ENCODE peak calls at places on chromosomes 4 and X, in ten cellular contexts. W, J, R, U, H, F, P, E, Z and T are unnamed samples.

GRCh38 chrX:16839852-16840460 is 30.2 kb downstream of the RBBP7 start:
- DNase-seq in F (no peak), U (peak; percentile 79), R (no peak), Z (no peak), E (peak; percentile 49), J (peak; percentile 81), H (peak; percentile 89), W (no peak), P (peak; percentile 54), T (no peak)

GRCh38 chrX:21738145-21738949 is 19.6 kb downstream of the SMPX start:
- DNase-seq in F (peak; percentile 68), R (no peak), U (no peak), E (no peak), W (no peak), H (no peak), P (peak; percentile 85), Z (no peak), J (peak; percentile 96), T (peak; percentile 76)

GRCh38 chr4:137474711-137475301 is 57.5 kb downstream of the PCDH18 start:
- DNase-seq in E (no peak), Z (no peak), R (no peak), W (no peak), P (no peak), H (peak; percentile 90), U (no peak), F (no peak), J (peak; percentile 6), T (no peak)

GRCh38 chr4:20592666-20593065 is 107.6 kb upstream of the PACRGL start:
- DNase-seq in H (peak; percentile 50), R (no peak), P (no peak), E (no peak), U (no peak), J (no peak), Z (no peak), F (no peak), W (no peak), T (no peak)

GRCh38 chr4:4690854-4691253 is 149.0 kb upstream of the STX18 start:
- DNase-seq in H (no peak), Z (no peak), P (no peak), W (no peak), F (no peak), R (no peak), J (no peak), U (no peak), E (no peak), T (no peak)

GRCh38 chrX:2692221-2693122 is 1.4 kb downstream of the CD99 start:
- DNase-seq in F (no peak), R (peak; percentile 51), H (peak; percentile 56), E (no peak), W (no peak), P (no peak), J (no peak), Z (no peak), U (peak; percentile 40), T (peak; percentile 29)

GRCh38 chrX:39665830-39666518 is 431.8 kb downstream of the BCOR start:
- DNase-seq in Z (no peak), W (no peak), F (no peak), H (no peak), R (no peak), J (no peak), E (no peak), U (no peak), P (no peak), T (no peak)

GRCh38 chrX:131752493-131753198 is 208.8 kb downstream of the OR13H1 start:
- DNase-seq in H (no peak), F (no peak), J (no peak), U (peak; percentile 86), W (peak; percentile 66), P (no peak), Z (peak; percentile 53), R (no peak), E (peak; percentile 84), T (no peak)

GRCh38 chr4:5142726-5143125 is 91.4 kb downstream of the STK32B start:
- DNase-seq in F (no peak), J (peak; percentile 63), U (peak; percentile 48), R (peak; percentile 33), E (no peak), W (no peak), H (peak; percentile 75), Z (no peak), P (peak; percentile 57), T (peak; percentile 20)

GRCh38 chr4:17335371-17335770 is 176.5 kb downstream of the QDPR start:
- DNase-seq in H (no peak), F (no peak), J (no peak), Z (no peak), P (no peak), U (no peak), E (no peak), W (no peak), R (no peak), T (no peak)

GRCh38 chr4:40990202-40990898 is 224.0 kb downstream of the APBB2 start:
- DNase-seq in J (no peak), P (no peak), U (no peak), Z (no peak), R (no peak), E (no peak), H (peak; percentile 97), F (no peak), W (no peak), T (no peak)

GRCh38 chr4:113294910-113295309 is 245.5 kb downstream of the ANK2 start:
- DNase-seq in J (no peak), F (no peak), Z (no peak), E (no peak), H (peak; percentile 5), R (no peak), W (no peak), P (no peak), U (no peak), T (no peak)

GRCh38 chr4:98746936-98747658 is 88.7 kb upstream of the TSPAN5 start:
- DNase-seq in R (peak; percentile 19), E (peak; percentile 12), U (no peak), J (peak; percentile 88), F (no peak), H (peak; percentile 40), W (no peak), P (no peak), Z (no peak), T (no peak)

GRCh38 chrX:16970977-16971376 is 24.5 kb downstream of the REPS2 start:
- DNase-seq in W (no peak), J (no peak), Z (no peak), H (peak; percentile 55), R (no peak), F (no peak), U (no peak), P (no peak), E (no peak), T (no peak)

GRCh38 chr4:81465668-81466357 is 5.9 kb downstream of the RASGEF1B start:
- DNase-seq in U (no peak), E (no peak), J (no peak), P (no peak), F (peak; percentile 64), W (no peak), H (no peak), R (no peak), Z (no peak), T (no peak)

GRCh38 chr4:136742330-136742729 is 790.0 kb downstream of the PCDH18 start:
- DNase-seq in Z (no peak), J (no peak), H (peak; percentile 68), E (no peak), W (no peak), P (no peak), U (no peak), R (no peak), F (no peak), T (no peak)

GRCh38 chr4:153788419-153789276 is at the start of gene SFRP2:
- DNase-seq in H (no peak), E (no peak), P (peak; percentile 92), U (no peak), R (no peak), J (peak; percentile 14), W (no peak), F (no peak), Z (no peak), T (peak; percentile 72)

GRCh38 chr4:114180481-114180880 is 201.0 kb upstream of the ARSJ start:
- DNase-seq in W (peak; percentile 11), P (peak; percentile 79), R (no peak), H (peak; percentile 87), J (peak; percentile 64), F (peak; percentile 25), Z (peak; percentile 1), U (peak; percentile 15), E (peak; percentile 9), T (peak; percentile 31)

GRCh38 chr4:160257324-160257723 is 1154.4 kb downstream of the RAPGEF2 start:
- DNase-seq in Z (no peak), F (no peak), R (no peak), P (no peak), E (no peak), J (no peak), W (no peak), H (no peak), U (no peak), T (no peak)

GRCh38 chr4:95466791-95467190 is 82.0 kb downstream of the UNC5C start:
- DNase-seq in W (no peak), R (no peak), P (no peak), J (no peak), F (no peak), H (no peak), U (no peak), Z (no peak), E (no peak), T (no peak)

GRCh38 chrX:54633641-54634040 is 103.6 kb downstream of the GNL3L start:
- DNase-seq in J (no peak), P (peak; percentile 59), F (no peak), W (no peak), Z (no peak), E (no peak), U (no peak), H (peak; percentile 80), R (no peak), T (no peak)

GRCh38 chrX:3271485-3272186 is 74.8 kb downstream of the MXRA5 start:
- DNase-seq in J (no peak), E (no peak), F (no peak), P (no peak), U (no peak), H (peak; percentile 84), Z (no peak), W (no peak), R (no peak), T (no peak)

GRCh38 chrX:115693476-115693875 is 132.5 kb downstream of the PLS3 start:
- DNase-seq in W (no peak), J (no peak), H (no peak), F (no peak), U (no peak), E (no peak), P (peak; percentile 63), Z (no peak), R (no peak), T (no peak)

GRCh38 chr4:110840221-110840654 is 217.4 kb upstream of the PITX2 start:
- DNase-seq in J (no peak), H (peak; percentile 13), E (no peak), R (no peak), U (no peak), F (no peak), Z (no peak), W (no peak), P (no peak), T (no peak)

GRCh38 chrX:124829930-124830329 is 483.6 kb downstream of the SH2D1A start:
- DNase-seq in U (no peak), F (no peak), J (no peak), R (no peak), H (no peak), E (no peak), Z (no peak), W (no peak), P (no peak), T (no peak)

GRCh38 chrX:150219374-150220185 is 143.5 kb upstream of the MAMLD1 start:
- DNase-seq in U (no peak), P (peak; percentile 45), E (no peak), W (no peak), H (no peak), Z (no peak), F (no peak), J (no peak), R (no peak), T (peak; percentile 4)

GRCh38 chrX:96182366-96182765 is 502.3 kb upstream of the DIAPH2 start:
- DNase-seq in H (peak; percentile 45), E (no peak), P (peak; percentile 78), Z (no peak), R (no peak), J (peak; percentile 46), U (no peak), F (no peak), W (no peak), T (peak; percentile 33)

GRCh38 chr4:112082954-112083586 is 62.2 kb upstream of the FAM241A start:
- DNase-seq in E (no peak), H (peak; percentile 78), J (no peak), Z (no peak), F (no peak), P (no peak), W (no peak), U (no peak), R (no peak), T (no peak)